ENCODE peak calls at places on chromosomes 7 and 10, in nine cellular contexts. Q is kidney epithelial cell, D is stomach, E is GM12865, G is fibroblast of mammary gland, N is mucosa of descending colon, U is right lobe of liver, O is coronary artery, P is cardiac fibroblast. Y is an unnamed sample.

GRCh38 chr7:47087866-47088265 is 494.0 kb downstream of the TNS3 start:
- DNase-seq in U (no peak), E (no peak), P (no peak), G (peak; percentile 48), O (no peak), D (no peak), N (no peak), Q (peak; percentile 37), Y (no peak)

GRCh38 chr10:74234569-74234968 is 83.5 kb downstream of the ADK start:
- DNase-seq in G (peak; percentile 35), E (no peak), N (no peak), D (no peak), U (no peak), P (peak; percentile 31), Q (no peak), O (no peak), Y (no peak)

GRCh38 chr10:110834622-110835219 is 37.0 kb upstream of the PDCD4 start:
- DNase-seq in D (peak; percentile 62), E (no peak), P (peak; percentile 48), N (no peak), O (no peak), G (no peak), U (no peak), Q (no peak), Y (no peak)

GRCh38 chr10:49152663-49153062 is 18.8 kb upstream of the FAM170B start:
- DNase-seq in G (no peak), N (no peak), U (no peak), Q (no peak), P (no peak), E (no peak), O (no peak), D (no peak), Y (no peak)

GRCh38 chr10:67697646-67698245 is 1.8 kb upstream of the CTNNA3 start:
- DNase-seq in G (peak; percentile 58), N (no peak), Q (peak; percentile 14), P (peak; percentile 76), U (no peak), D (no peak), O (no peak), E (peak; percentile 70), Y (peak; percentile 15)

GRCh38 chr10:68154211-68154497 is 44.9 kb downstream of the MYPN start:
- DNase-seq in G (peak; percentile 66), P (peak; percentile 63), D (no peak), Q (no peak), U (no peak), O (no peak), E (no peak), N (no peak), Y (no peak)

GRCh38 chr10:62972103-62972502 is 155.9 kb upstream of the EGR2 start:
- DNase-seq in G (peak; percentile 45), P (peak; percentile 43), E (no peak), O (no peak), N (no peak), U (no peak), Q (no peak), D (no peak), Y (no peak)

GRCh38 chr10:57053530-57053929 is 692.5 kb upstream of the ZWINT start:
- DNase-seq in U (no peak), Q (no peak), O (no peak), G (no peak), E (no peak), P (no peak), N (no peak), D (no peak), Y (no peak)

GRCh38 chr7:154856737-154857136 is 146.2 kb downstream of the PAXIP1 start:
- DNase-seq in Q (no peak), O (no peak), E (no peak), P (no peak), D (no peak), G (no peak), U (no peak), N (no peak), Y (no peak)

GRCh38 chr10:71784679-71785272 is 11.5 kb upstream of the VSIR start:
- DNase-seq in P (no peak), O (no peak), U (no peak), D (no peak), E (no peak), G (no peak), Q (no peak), N (peak; percentile 7), Y (no peak)

GRCh38 chr7:11341285-11341944 is 367.7 kb downstream of the PHF14 start:
- DNase-seq in Q (no peak), E (peak; percentile 48), P (peak; percentile 61), N (no peak), O (no peak), D (no peak), G (peak; percentile 18), U (no peak), Y (peak; percentile 2)

GRCh38 chr10:96344178-96344577 is 14.6 kb downstream of the OPALIN start:
- DNase-seq in O (no peak), U (no peak), N (no peak), G (no peak), D (no peak), E (no peak), Q (no peak), P (no peak), Y (no peak)

GRCh38 chr7:128201067-128201689 is 39.9 kb upstream of the LEP start:
- DNase-seq in U (no peak), N (no peak), G (no peak), E (no peak), O (no peak), D (no peak), P (no peak), Q (no peak), Y (no peak)

GRCh38 chr10:34576789-34577188 is 238.3 kb downstream of the PARD3 start:
- DNase-seq in O (no peak), G (peak; percentile 30), N (no peak), U (no peak), E (no peak), Q (no peak), P (peak; percentile 37), D (no peak), Y (no peak)

GRCh38 chr7:44489955-44490350 is 505 bp downstream of the NUDCD3 start:
- DNase-seq in G (peak; percentile 55), U (no peak), N (peak; percentile 59), Q (no peak), E (peak; percentile 53), O (no peak), P (peak; percentile 26), D (peak; percentile 25), Y (no peak)

GRCh38 chr10:17237915-17238444 is 9.9 kb downstream of the VIM start:
- DNase-seq in O (no peak), D (no peak), Q (no peak), U (no peak), P (peak; percentile 61), N (no peak), G (peak; percentile 73), E (no peak), Y (no peak)

GRCh38 chr7:13992621-13992982 is 3.1 kb upstream of the ETV1 start:
- DNase-seq in G (no peak), D (no peak), P (peak; percentile 69), E (no peak), U (no peak), Q (no peak), O (no peak), N (no peak), Y (no peak)

GRCh38 chr7:55133630-55134392 is 115.0 kb downstream of the EGFR start:
- DNase-seq in O (peak; percentile 83), U (no peak), D (peak; percentile 51), E (no peak), Q (peak; percentile 80), G (peak; percentile 99), N (no peak), P (peak; percentile 97), Y (peak; percentile 95)
- H3K4me3 ChIP-seq in O (no peak overlapping the region), U (no peak overlapping the region), D (no peak overlapping the region), E (no peak overlapping the region), Q (no peak overlapping the region), G (no peak overlapping the region), N (no peak overlapping the region), P (peak overlapping the region; percentile 13), Y (peak overlapping the region; percentile 24)

GRCh38 chr7:151865070-151865670 is 11.7 kb downstream of the PRKAG2 start:
- DNase-seq in D (no peak), Q (no peak), G (no peak), N (no peak), U (peak; percentile 86), E (no peak), P (no peak), O (no peak), Y (no peak)

GRCh38 chr7:151867912-151868804 is 8.8 kb downstream of the PRKAG2 start:
- DNase-seq in E (no peak), U (peak; percentile 95), G (peak; percentile 9), Q (no peak), N (no peak), D (peak; percentile 83), P (no peak), O (no peak), Y (no peak)

GRCh38 chr7:151866028-151866427 is 10.9 kb downstream of the PRKAG2 start:
- DNase-seq in G (no peak), P (no peak), N (no peak), Q (no peak), U (no peak), E (no peak), D (no peak), O (no peak), Y (no peak)

GRCh38 chr7:151868805-151869188 is 8.1 kb downstream of the PRKAG2 start:
- DNase-seq in D (no peak), O (no peak), G (no peak), Q (no peak), E (no peak), P (no peak), U (no peak), N (no peak), Y (no peak)

GRCh38 chr7:151866761-151867650 is 9.9 kb downstream of the PRKAG2 start:
- DNase-seq in Q (no peak), D (no peak), P (no peak), E (no peak), G (no peak), U (peak; percentile 47), N (no peak), O (no peak), Y (no peak)
- TF ChIP-seq CTCF in Q (no peak), D (no peak), P (no peak), E (no peak), G (no peak), U (no peak), N (no peak), O (no peak), Y (no peak)

DNA sequence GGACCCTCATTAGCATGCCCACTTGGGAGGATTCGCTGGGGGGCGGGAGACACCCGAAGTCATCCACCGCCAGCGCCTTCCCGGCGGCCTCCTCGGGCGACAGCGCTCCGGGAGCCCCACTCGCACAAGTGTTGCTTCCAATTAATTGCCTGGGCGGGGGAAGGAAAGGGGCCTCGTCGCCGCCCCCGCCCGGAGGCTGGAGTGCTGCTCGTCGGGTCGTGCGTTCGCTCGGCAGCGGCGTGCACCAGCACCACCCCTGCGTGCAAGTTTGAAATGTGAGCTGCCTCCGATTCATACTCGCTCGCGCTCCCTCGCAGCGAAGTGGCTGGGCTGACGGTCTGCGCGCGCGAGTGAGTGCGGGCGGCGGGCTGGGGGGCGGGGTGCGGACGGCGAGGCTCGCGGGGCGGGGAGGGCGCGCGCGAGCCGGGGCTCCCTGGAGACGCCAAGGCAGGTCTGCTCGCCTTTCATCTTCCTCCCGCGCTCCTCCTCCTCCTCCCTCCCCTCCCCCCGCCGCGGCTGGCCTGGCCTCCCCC is 104.6 kb upstream of the PPIF start:
- DNase-seq in N (peak; percentile 68), U (no peak), O (no peak), D (peak; percentile 46), P (peak; percentile 77), Q (no peak), E (peak; percentile 89), G (peak; percentile 72), Y (no peak)
- H3K4me3 ChIP-seq in N (no peak overlapping the region), U (peak overlapping the region; percentile 29), O (peak overlapping the region; percentile 81), D (peak overlapping the region; percentile 55), P (peak overlapping the region; percentile 39), Q (peak overlapping the region; percentile 29), E (peak overlapping the region; percentile 84), G (peak overlapping the region; percentile 49), Y (peak overlapping the region; percentile 43)

GRCh38 chr7:95843286-95843685 is 70.9 kb downstream of the DYNC1I1 start:
- DNase-seq in D (no peak), G (peak; percentile 15), O (no peak), Q (no peak), U (no peak), E (peak; percentile 20), N (no peak), P (peak; percentile 14), Y (no peak)
- TF ChIP-seq CTCF in D (no peak), G (no peak), O (no peak), Q (no peak), U (no peak), E (no peak), N (no peak), P (peak; percentile 11), Y (no peak)